ENCODE peak calls at places on chromosomes 12 and 14, in five cellular contexts. O, G, K, L and F are unnamed samples.

GRCh38 chr12:82635263-82635662 is 51.4 kb upstream of the TMTC2 start:
- DNase-seq in G (no peak), O (no peak), L (no peak), K (no peak), F (no peak)

GRCh38 chr12:117309276-117309885 is 52.0 kb downstream of the NOS1 start:
- DNase-seq in L (no peak), G (no peak), O (no peak), K (no peak), F (no peak)

GRCh38 chr12:65121956-65122469 is 908 bp upstream of the WIF1 start:
- DNase-seq in G (no peak), O (no peak), L (no peak), K (no peak), F (no peak)

GRCh38 chr14:102055181-102055901 is 31.5 kb downstream of the HSP90AA1 start:
- DNase-seq in L (no peak), O (no peak), K (peak; percentile 77), G (peak; percentile 83), F (peak; percentile 76)

GRCh38 chr12:43723134-43723533 is 35.5 kb downstream of the PUS7L start:
- DNase-seq in G (no peak), L (no peak), O (no peak), K (no peak), F (no peak)

GRCh38 chr14:20327005-20327869 is 5.8 kb downstream of the CCNB1IP1 start:
- DNase-seq in G (peak; percentile 82), K (peak; percentile 74), O (peak; percentile 21), L (peak; percentile 64), F (peak; percentile 42)

GRCh38 chr14:36556811-36557433 is 25.5 kb downstream of the NKX2-8 start:
- DNase-seq in O (peak; percentile 28), K (peak; percentile 15), G (peak; percentile 38), L (peak; percentile 26), F (no peak)

GRCh38 chr14:68939893-68940613 is 39.0 kb downstream of the ACTN1 start:
- DNase-seq in G (peak; percentile 99), K (peak; percentile 99), O (peak; percentile 87), L (peak; percentile 66), F (peak; percentile 99)

GRCh38 chr14:83085141-83085540 is 1551.5 kb upstream of the SEL1L start:
- DNase-seq in G (no peak), L (no peak), O (no peak), K (no peak), F (no peak)

GRCh38 chr14:29462271-29462670 is 465.4 kb downstream of the PRKD1 start:
- DNase-seq in L (no peak), O (peak; percentile 36), G (no peak), K (no peak), F (no peak)

GRCh38 chr14:99234982-99235491 is 37.0 kb downstream of the BCL11B start:
- DNase-seq in O (no peak), K (no peak), L (peak; percentile 60), G (no peak), F (no peak)
- H3K4me3 ChIP-seq in O (no peak overlapping the region), K (no peak overlapping the region), L (peak overlapping the region; percentile 31), G (no peak overlapping the region), F (no peak overlapping the region)

GRCh38 chr14:22995889-22996611 is 13.7 kb upstream of the AJUBA start:
- DNase-seq in L (no peak), K (no peak), O (no peak), G (no peak), F (no peak)

GRCh38 chr14:22993517-22993916 is 11.2 kb upstream of the AJUBA start:
- DNase-seq in L (no peak), K (no peak), G (no peak), O (no peak), F (no peak)

GRCh38 chr14:22991852-22992251 is 9.5 kb upstream of the AJUBA start:
- DNase-seq in O (no peak), L (no peak), G (no peak), K (no peak), F (no peak)

GRCh38 chr14:22996823-22997301 is 13.1 kb downstream of the C14orf93 start:
- DNase-seq in G (no peak), L (no peak), K (no peak), O (no peak), F (no peak)

DNA sequence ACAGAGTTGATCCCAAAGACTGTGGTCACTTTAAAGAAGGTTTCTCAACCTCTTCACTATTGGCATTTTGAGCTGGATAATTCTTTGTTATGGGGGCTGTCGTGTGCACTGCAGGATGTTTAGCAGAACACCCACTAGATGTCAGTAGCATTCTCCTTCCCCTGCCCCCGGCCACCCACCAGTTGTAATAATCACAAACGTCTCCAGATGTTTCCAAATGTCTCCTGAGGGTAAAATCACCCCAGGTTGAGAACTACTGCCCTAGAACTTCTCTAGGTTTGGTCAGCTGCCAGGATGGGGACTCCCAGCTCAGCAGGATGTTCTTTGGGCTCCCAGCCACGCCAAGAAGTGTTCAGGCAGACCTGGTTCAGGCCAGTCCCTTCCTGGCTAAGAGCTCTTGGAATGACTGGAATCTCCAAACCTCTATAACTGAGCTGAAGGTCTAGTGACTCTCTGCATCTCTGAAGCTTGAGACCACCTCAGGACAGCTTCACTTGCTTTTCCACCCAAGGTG is 12.5 kb upstream of the AJUBA start:
- DNase-seq in L (peak; percentile 49), K (peak; percentile 53), O (peak; percentile 59), G (peak; percentile 86), F (no peak)
- TF ChIP-seq CTCF in L (peak; percentile 66), K (peak; percentile 81), O (peak; percentile 88), G (peak; percentile 76), F (peak; percentile 80)

GRCh38 chr14:99667821-99668220 is 16.3 kb upstream of the CYP46A1 start:
- DNase-seq in L (no peak), G (no peak), K (no peak), O (no peak), F (no peak)
- H3K4me3 ChIP-seq in L (no peak overlapping the region), G (no peak overlapping the region), K (no peak overlapping the region), O (no peak overlapping the region), F (no peak overlapping the region)

DNA sequence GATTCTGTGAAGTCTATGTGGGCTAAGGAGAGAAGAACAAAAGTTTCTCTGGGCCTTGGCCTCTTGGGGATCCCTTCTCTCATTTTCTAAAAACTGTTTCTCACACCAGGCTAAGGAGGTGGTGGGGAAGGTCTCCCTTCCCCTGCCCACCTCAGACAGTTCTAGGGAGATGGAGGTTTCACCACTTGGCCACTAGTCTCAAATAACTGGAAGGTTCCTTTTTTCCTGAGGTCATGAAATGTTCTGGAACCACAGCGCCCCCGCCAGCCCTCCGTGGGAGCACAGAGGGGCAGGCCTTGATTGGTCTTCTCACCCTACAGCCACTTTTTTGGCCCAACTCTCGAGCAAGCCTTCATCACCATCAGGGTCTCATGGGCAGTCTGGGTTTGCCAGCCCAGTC is 12.6 kb downstream of the C12orf43 start:
- DNase-seq in O (no peak), G (no peak), K (no peak), L (no peak), F (no peak)
- TF ChIP-seq CTCF in O (peak; percentile 25), G (no peak), K (no peak), L (no peak), F (no peak)

DNA sequence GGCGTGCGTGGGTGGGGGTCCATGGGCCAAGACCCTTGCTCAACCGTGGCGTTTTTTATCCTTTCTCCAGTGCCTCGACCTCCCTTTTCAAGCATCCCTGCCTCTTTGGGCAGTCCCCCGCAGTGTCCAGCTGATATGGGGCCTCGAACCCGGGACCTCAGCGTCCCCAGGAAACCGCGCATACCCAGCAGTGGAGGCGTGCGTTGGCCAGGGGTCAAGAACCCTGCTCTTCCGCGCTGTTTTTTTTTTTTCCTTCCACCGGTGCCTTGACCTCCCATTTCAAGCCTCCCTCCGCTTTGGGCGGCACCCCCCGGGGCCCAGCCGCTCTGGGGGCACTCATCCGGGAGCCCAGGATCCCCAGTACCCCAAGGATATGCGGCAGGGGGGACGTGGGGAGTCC is 325.8 kb downstream of the ALG10 start:
- DNase-seq in O (no peak), K (no peak), G (no peak), L (no peak), F (no peak)
- H3K4me3 ChIP-seq in O (no peak overlapping the region), K (no peak overlapping the region), G (no peak overlapping the region), L (no peak overlapping the region), F (no peak overlapping the region)

GRCh38 chr14:106044949-106045596 is 518.7 kb downstream of the TMEM121 start:
- DNase-seq in G (no peak), O (peak; percentile 88), L (no peak), K (no peak), F (no peak)
- TF ChIP-seq CTCF in G (no peak), O (peak; percentile 98), L (no peak), K (no peak), F (no peak)

GRCh38 chr12:49230810-49231209 is 34.1 kb upstream of the TUBA1C start:
- DNase-seq in L (no peak), K (no peak), G (no peak), O (no peak), F (no peak)

GRCh38 chr12:49227701-49228100 is 37.2 kb upstream of the TUBA1C start:
- DNase-seq in K (no peak), L (no peak), G (no peak), O (peak; percentile 78), F (no peak)

GRCh38 chr12:49228653-49229052 is 36.2 kb upstream of the TUBA1C start:
- DNase-seq in L (no peak), G (no peak), O (no peak), K (no peak), F (no peak)

GRCh38 chr12:49231881-49232650 is 32.8 kb upstream of the TUBA1C start:
- DNase-seq in G (peak; percentile 10), K (peak; percentile 20), L (peak; percentile 37), O (peak; percentile 52), F (no peak)

GRCh38 chr12:49230176-49230575 is 34.7 kb upstream of the TUBA1C start:
- DNase-seq in L (no peak), G (no peak), K (no peak), O (no peak), F (no peak)
- H3K4me3 ChIP-seq in L (no peak overlapping the region), G (no peak overlapping the region), K (no peak overlapping the region), O (no peak overlapping the region), F (no peak overlapping the region)

GRCh38 chr14:90726656-90727055 is 89.6 kb downstream of the TTC7B start:
- DNase-seq in K (peak; percentile 80), O (no peak), G (peak; percentile 88), L (peak; percentile 6), F (peak; percentile 68)
- TF ChIP-seq CTCF in K (peak; percentile 50), O (peak; percentile 27), G (peak; percentile 68), L (peak; percentile 12), F (peak; percentile 50)